ENCODE peak calls at places on chromosomes 11 and 22, in ten cellular contexts. One of them, this sample, is unnamed.

GRCh38 chr11:76663912-76664440 is 6.6 kb downstream of the LRRC32 start:
- DNase-seq in NCI-H748 treated with DMSO at 0.1 percent for 48 hours: no peak
- DNase-seq in NCI-H2081 treated with DMSO at 0.1 percent for 48 hours: no peak
- DNase-seq in neural crest cell: no peak
- DNase-seq in HFFc6: no peak
- DNase-seq in stimulated activated CD8-positive, alpha-beta memory T cell treated with anti-CD3 and anti-CD28 coated beads, Interleukin-15, amount 100 ng/mL, for 24 hours: no peak
- DNase-seq in cardiac fibroblast: no peak
- DNase-seq in activated T-helper 9 cell treated with anti-CD3 and anti-CD28 coated beads, Interleukin-2, amount 50 U/mL, for 16 hours: no peak
- DNase-seq in breast epithelium: no peak
- DNase-seq in activated B cell treated with CpG ODN at 0.5 μM for 24 hours: peak
- DNase-seq in this sample: no peak

GRCh38 chr11:36008576-36008975 is 64.7 kb downstream of the LDLRAD3 start:
- DNase-seq in stimulated activated CD8-positive, alpha-beta memory T cell treated with anti-CD3 and anti-CD28 coated beads, Interleukin-15, amount 100 ng/mL, for 24 hours: no peak
- DNase-seq in NCI-H748 treated with DMSO at 0.1 percent for 48 hours: no peak
- DNase-seq in breast epithelium: no peak
- DNase-seq in HFFc6: no peak
- DNase-seq in NCI-H2081 treated with DMSO at 0.1 percent for 48 hours: no peak
- DNase-seq in activated B cell treated with CpG ODN at 0.5 μM for 24 hours: no peak
- DNase-seq in activated T-helper 9 cell treated with anti-CD3 and anti-CD28 coated beads, Interleukin-2, amount 50 U/mL, for 16 hours: no peak
- DNase-seq in neural crest cell: no peak
- DNase-seq in cardiac fibroblast: peak
- DNase-seq in this sample: no peak

GRCh38 chr22:36149464-36149863 is 11.1 kb downstream of the APOL3 start:
- DNase-seq in NCI-H748 treated with DMSO at 0.1 percent for 48 hours: no peak
- DNase-seq in cardiac fibroblast: peak
- DNase-seq in activated T-helper 9 cell treated with anti-CD3 and anti-CD28 coated beads, Interleukin-2, amount 50 U/mL, for 16 hours: no peak
- DNase-seq in neural crest cell: no peak
- DNase-seq in breast epithelium: no peak
- DNase-seq in NCI-H2081 treated with DMSO at 0.1 percent for 48 hours: no peak
- DNase-seq in activated B cell treated with CpG ODN at 0.5 μM for 24 hours: no peak
- DNase-seq in stimulated activated CD8-positive, alpha-beta memory T cell treated with anti-CD3 and anti-CD28 coated beads, Interleukin-15, amount 100 ng/mL, for 24 hours: no peak
- DNase-seq in HFFc6: no peak
- DNase-seq in this sample: no peak

GRCh38 chr22:39003165-39003638 is 10.9 kb upstream of the APOBEC3C start:
- DNase-seq in stimulated activated CD8-positive, alpha-beta memory T cell treated with anti-CD3 and anti-CD28 coated beads, Interleukin-15, amount 100 ng/mL, for 24 hours: no peak
- DNase-seq in HFFc6: peak
- DNase-seq in breast epithelium: peak
- DNase-seq in activated T-helper 9 cell treated with anti-CD3 and anti-CD28 coated beads, Interleukin-2, amount 50 U/mL, for 16 hours: peak
- DNase-seq in cardiac fibroblast: peak
- DNase-seq in NCI-H2081 treated with DMSO at 0.1 percent for 48 hours: no peak
- DNase-seq in activated B cell treated with CpG ODN at 0.5 μM for 24 hours: peak
- DNase-seq in NCI-H748 treated with DMSO at 0.1 percent for 48 hours: peak
- DNase-seq in neural crest cell: peak
- DNase-seq in this sample: peak

GRCh38 chr22:37749831-37750595 is 53.2 kb downstream of the TRIOBP start:
- DNase-seq in NCI-H2081 treated with DMSO at 0.1 percent for 48 hours: no peak
- DNase-seq in stimulated activated CD8-positive, alpha-beta memory T cell treated with anti-CD3 and anti-CD28 coated beads, Interleukin-15, amount 100 ng/mL, for 24 hours: no peak
- DNase-seq in cardiac fibroblast: peak
- DNase-seq in activated T-helper 9 cell treated with anti-CD3 and anti-CD28 coated beads, Interleukin-2, amount 50 U/mL, for 16 hours: no peak
- DNase-seq in neural crest cell: no peak
- DNase-seq in NCI-H748 treated with DMSO at 0.1 percent for 48 hours: no peak
- DNase-seq in breast epithelium: peak
- DNase-seq in activated B cell treated with CpG ODN at 0.5 μM for 24 hours: no peak
- DNase-seq in HFFc6: peak
- DNase-seq in this sample: no peak

GRCh38 chr22:45484742-45485141 is 17.9 kb upstream of the FBLN1 start:
- DNase-seq in NCI-H2081 treated with DMSO at 0.1 percent for 48 hours: no peak
- DNase-seq in activated B cell treated with CpG ODN at 0.5 μM for 24 hours: no peak
- DNase-seq in HFFc6: no peak
- DNase-seq in activated T-helper 9 cell treated with anti-CD3 and anti-CD28 coated beads, Interleukin-2, amount 50 U/mL, for 16 hours: no peak
- DNase-seq in breast epithelium: no peak
- DNase-seq in cardiac fibroblast: no peak
- DNase-seq in NCI-H748 treated with DMSO at 0.1 percent for 48 hours: no peak
- DNase-seq in neural crest cell: no peak
- DNase-seq in stimulated activated CD8-positive, alpha-beta memory T cell treated with anti-CD3 and anti-CD28 coated beads, Interleukin-15, amount 100 ng/mL, for 24 hours: no peak
- DNase-seq in this sample: no peak

GRCh38 chr22:45310331-45311032 is 748 bp downstream of the FAM118A start:
- DNase-seq in activated T-helper 9 cell treated with anti-CD3 and anti-CD28 coated beads, Interleukin-2, amount 50 U/mL, for 16 hours: no peak
- DNase-seq in NCI-H2081 treated with DMSO at 0.1 percent for 48 hours: no peak
- DNase-seq in cardiac fibroblast: peak
- DNase-seq in NCI-H748 treated with DMSO at 0.1 percent for 48 hours: no peak
- DNase-seq in stimulated activated CD8-positive, alpha-beta memory T cell treated with anti-CD3 and anti-CD28 coated beads, Interleukin-15, amount 100 ng/mL, for 24 hours: no peak
- DNase-seq in HFFc6: no peak
- DNase-seq in activated B cell treated with CpG ODN at 0.5 μM for 24 hours: no peak
- DNase-seq in neural crest cell: no peak
- DNase-seq in breast epithelium: no peak
- DNase-seq in this sample: no peak

GRCh38 chr11:43358308-43358669 is 431 bp upstream of the TTC17 start:
- DNase-seq in activated B cell treated with CpG ODN at 0.5 μM for 24 hours: no peak
- DNase-seq in neural crest cell: no peak
- DNase-seq in stimulated activated CD8-positive, alpha-beta memory T cell treated with anti-CD3 and anti-CD28 coated beads, Interleukin-15, amount 100 ng/mL, for 24 hours: no peak
- DNase-seq in NCI-H748 treated with DMSO at 0.1 percent for 48 hours: no peak
- DNase-seq in breast epithelium: no peak
- DNase-seq in HFFc6: no peak
- DNase-seq in cardiac fibroblast: no peak
- DNase-seq in activated T-helper 9 cell treated with anti-CD3 and anti-CD28 coated beads, Interleukin-2, amount 50 U/mL, for 16 hours: no peak
- DNase-seq in NCI-H2081 treated with DMSO at 0.1 percent for 48 hours: no peak
- DNase-seq in this sample: no peak

GRCh38 chr11:78371221-78371899 is 46.3 kb downstream of the GAB2 start:
- DNase-seq in NCI-H2081 treated with DMSO at 0.1 percent for 48 hours: no peak
- DNase-seq in HFFc6: no peak
- DNase-seq in activated T-helper 9 cell treated with anti-CD3 and anti-CD28 coated beads, Interleukin-2, amount 50 U/mL, for 16 hours: no peak
- DNase-seq in stimulated activated CD8-positive, alpha-beta memory T cell treated with anti-CD3 and anti-CD28 coated beads, Interleukin-15, amount 100 ng/mL, for 24 hours: no peak
- DNase-seq in breast epithelium: no peak
- DNase-seq in activated B cell treated with CpG ODN at 0.5 μM for 24 hours: no peak
- DNase-seq in NCI-H748 treated with DMSO at 0.1 percent for 48 hours: no peak
- DNase-seq in cardiac fibroblast: no peak
- DNase-seq in neural crest cell: no peak
- DNase-seq in this sample: no peak

GRCh38 chr11:118522571-118523072 is 4.7 kb upstream of the TTC36 start:
- DNase-seq in HFFc6: peak
- DNase-seq in NCI-H748 treated with DMSO at 0.1 percent for 48 hours: no peak
- DNase-seq in activated T-helper 9 cell treated with anti-CD3 and anti-CD28 coated beads, Interleukin-2, amount 50 U/mL, for 16 hours: no peak
- DNase-seq in NCI-H2081 treated with DMSO at 0.1 percent for 48 hours: no peak
- DNase-seq in cardiac fibroblast: peak
- DNase-seq in activated B cell treated with CpG ODN at 0.5 μM for 24 hours: no peak
- DNase-seq in neural crest cell: no peak
- DNase-seq in breast epithelium: no peak
- DNase-seq in stimulated activated CD8-positive, alpha-beta memory T cell treated with anti-CD3 and anti-CD28 coated beads, Interleukin-15, amount 100 ng/mL, for 24 hours: no peak
- DNase-seq in this sample: peak

GRCh38 chr11:59572091-59572490 is 43.5 kb downstream of the OSBP start:
- DNase-seq in NCI-H2081 treated with DMSO at 0.1 percent for 48 hours: no peak
- DNase-seq in activated T-helper 9 cell treated with anti-CD3 and anti-CD28 coated beads, Interleukin-2, amount 50 U/mL, for 16 hours: no peak
- DNase-seq in HFFc6: no peak
- DNase-seq in stimulated activated CD8-positive, alpha-beta memory T cell treated with anti-CD3 and anti-CD28 coated beads, Interleukin-15, amount 100 ng/mL, for 24 hours: no peak
- DNase-seq in cardiac fibroblast: no peak
- DNase-seq in neural crest cell: no peak
- DNase-seq in breast epithelium: no peak
- DNase-seq in activated B cell treated with CpG ODN at 0.5 μM for 24 hours: no peak
- DNase-seq in NCI-H748 treated with DMSO at 0.1 percent for 48 hours: no peak
- DNase-seq in this sample: no peak

GRCh38 chr11:67998150-67999045 is 5.5 kb downstream of the UNC93B1 start:
- DNase-seq in HFFc6: no peak
- DNase-seq in breast epithelium: no peak
- DNase-seq in NCI-H2081 treated with DMSO at 0.1 percent for 48 hours: no peak
- DNase-seq in activated B cell treated with CpG ODN at 0.5 μM for 24 hours: no peak
- DNase-seq in activated T-helper 9 cell treated with anti-CD3 and anti-CD28 coated beads, Interleukin-2, amount 50 U/mL, for 16 hours: no peak
- DNase-seq in stimulated activated CD8-positive, alpha-beta memory T cell treated with anti-CD3 and anti-CD28 coated beads, Interleukin-15, amount 100 ng/mL, for 24 hours: no peak
- DNase-seq in neural crest cell: no peak
- DNase-seq in NCI-H748 treated with DMSO at 0.1 percent for 48 hours: no peak
- DNase-seq in cardiac fibroblast: no peak
- DNase-seq in this sample: no peak

GRCh38 chr11:117020873-117021564 is 77.2 kb downstream of the SIK3 start:
- DNase-seq in neural crest cell: no peak
- DNase-seq in NCI-H2081 treated with DMSO at 0.1 percent for 48 hours: no peak
- DNase-seq in breast epithelium: no peak
- DNase-seq in cardiac fibroblast: no peak
- DNase-seq in stimulated activated CD8-positive, alpha-beta memory T cell treated with anti-CD3 and anti-CD28 coated beads, Interleukin-15, amount 100 ng/mL, for 24 hours: no peak
- DNase-seq in activated B cell treated with CpG ODN at 0.5 μM for 24 hours: no peak
- DNase-seq in NCI-H748 treated with DMSO at 0.1 percent for 48 hours: no peak
- DNase-seq in HFFc6: no peak
- DNase-seq in activated T-helper 9 cell treated with anti-CD3 and anti-CD28 coated beads, Interleukin-2, amount 50 U/mL, for 16 hours: no peak
- DNase-seq in this sample: no peak

GRCh38 chr11:31903225-31904074 is 92.3 kb upstream of the PAX6 start:
- DNase-seq in cardiac fibroblast: no peak
- DNase-seq in HFFc6: no peak
- DNase-seq in breast epithelium: no peak
- DNase-seq in NCI-H748 treated with DMSO at 0.1 percent for 48 hours: no peak
- DNase-seq in activated B cell treated with CpG ODN at 0.5 μM for 24 hours: no peak
- DNase-seq in activated T-helper 9 cell treated with anti-CD3 and anti-CD28 coated beads, Interleukin-2, amount 50 U/mL, for 16 hours: no peak
- DNase-seq in NCI-H2081 treated with DMSO at 0.1 percent for 48 hours: no peak
- DNase-seq in neural crest cell: no peak
- DNase-seq in stimulated activated CD8-positive, alpha-beta memory T cell treated with anti-CD3 and anti-CD28 coated beads, Interleukin-15, amount 100 ng/mL, for 24 hours: no peak
- DNase-seq in this sample: no peak

GRCh38 chr11:58216476-58216875 is 4.0 kb downstream of the OR1S1 start:
- DNase-seq in breast epithelium: no peak
- DNase-seq in NCI-H2081 treated with DMSO at 0.1 percent for 48 hours: no peak
- DNase-seq in neural crest cell: no peak
- DNase-seq in activated B cell treated with CpG ODN at 0.5 μM for 24 hours: no peak
- DNase-seq in NCI-H748 treated with DMSO at 0.1 percent for 48 hours: no peak
- DNase-seq in activated T-helper 9 cell treated with anti-CD3 and anti-CD28 coated beads, Interleukin-2, amount 50 U/mL, for 16 hours: no peak
- DNase-seq in HFFc6: no peak
- DNase-seq in cardiac fibroblast: no peak
- DNase-seq in stimulated activated CD8-positive, alpha-beta memory T cell treated with anti-CD3 and anti-CD28 coated beads, Interleukin-15, amount 100 ng/mL, for 24 hours: no peak
- DNase-seq in this sample: no peak

GRCh38 chr22:49476176-49476575 is 351.5 kb downstream of the BRD1 start:
- DNase-seq in activated T-helper 9 cell treated with anti-CD3 and anti-CD28 coated beads, Interleukin-2, amount 50 U/mL, for 16 hours: no peak
- DNase-seq in NCI-H2081 treated with DMSO at 0.1 percent for 48 hours: no peak
- DNase-seq in stimulated activated CD8-positive, alpha-beta memory T cell treated with anti-CD3 and anti-CD28 coated beads, Interleukin-15, amount 100 ng/mL, for 24 hours: no peak
- DNase-seq in cardiac fibroblast: no peak
- DNase-seq in HFFc6: no peak
- DNase-seq in neural crest cell: no peak
- DNase-seq in breast epithelium: no peak
- DNase-seq in activated B cell treated with CpG ODN at 0.5 μM for 24 hours: no peak
- DNase-seq in NCI-H748 treated with DMSO at 0.1 percent for 48 hours: no peak
- DNase-seq in this sample: no peak

GRCh38 chr11:7955191-7955590 is 10.1 kb downstream of the NLRP10 start:
- DNase-seq in breast epithelium: no peak
- DNase-seq in NCI-H748 treated with DMSO at 0.1 percent for 48 hours: no peak
- DNase-seq in HFFc6: no peak
- DNase-seq in NCI-H2081 treated with DMSO at 0.1 percent for 48 hours: no peak
- DNase-seq in cardiac fibroblast: no peak
- DNase-seq in stimulated activated CD8-positive, alpha-beta memory T cell treated with anti-CD3 and anti-CD28 coated beads, Interleukin-15, amount 100 ng/mL, for 24 hours: no peak
- DNase-seq in activated T-helper 9 cell treated with anti-CD3 and anti-CD28 coated beads, Interleukin-2, amount 50 U/mL, for 16 hours: no peak
- DNase-seq in neural crest cell: no peak
- DNase-seq in activated B cell treated with CpG ODN at 0.5 μM for 24 hours: no peak
- DNase-seq in this sample: no peak

GRCh38 chr11:122197055-122197987 is 81.3 kb upstream of the BLID start:
- DNase-seq in NCI-H748 treated with DMSO at 0.1 percent for 48 hours: no peak
- DNase-seq in activated B cell treated with CpG ODN at 0.5 μM for 24 hours: no peak
- DNase-seq in stimulated activated CD8-positive, alpha-beta memory T cell treated with anti-CD3 and anti-CD28 coated beads, Interleukin-15, amount 100 ng/mL, for 24 hours: no peak
- DNase-seq in breast epithelium: no peak
- DNase-seq in neural crest cell: no peak
- DNase-seq in HFFc6: peak
- DNase-seq in cardiac fibroblast: peak
- DNase-seq in NCI-H2081 treated with DMSO at 0.1 percent for 48 hours: no peak
- DNase-seq in activated T-helper 9 cell treated with anti-CD3 and anti-CD28 coated beads, Interleukin-2, amount 50 U/mL, for 16 hours: no peak
- DNase-seq in this sample: no peak

GRCh38 chr22:50583294-50583865 is 731 bp upstream of the CHKB start:
- DNase-seq in HFFc6: no peak
- DNase-seq in activated B cell treated with CpG ODN at 0.5 μM for 24 hours: no peak
- DNase-seq in breast epithelium: no peak
- DNase-seq in neural crest cell: no peak
- DNase-seq in NCI-H748 treated with DMSO at 0.1 percent for 48 hours: peak
- DNase-seq in NCI-H2081 treated with DMSO at 0.1 percent for 48 hours: no peak
- DNase-seq in cardiac fibroblast: no peak
- DNase-seq in activated T-helper 9 cell treated with anti-CD3 and anti-CD28 coated beads, Interleukin-2, amount 50 U/mL, for 16 hours: no peak
- DNase-seq in stimulated activated CD8-positive, alpha-beta memory T cell treated with anti-CD3 and anti-CD28 coated beads, Interleukin-15, amount 100 ng/mL, for 24 hours: no peak
- DNase-seq in this sample: no peak